ENCODE peak calls at places on chromosome 22, in four cellular contexts. R is H1, B is IMR-90, G is H9. W is an unnamed sample.

GRCh38 chr22:31243339-31244043 is 31.4 kb downstream of the LIMK2 start:
- DNase-seq in G (no peak), R (no peak), B (no peak), W (peak)

GRCh38 chr22:22099833-22100812 is 117.5 kb upstream of the TOP3B start:
- DNase-seq in R (no peak), G (peak), B (peak), W (peak)

GRCh38 chr22:20465759-20466077 is 28.1 kb upstream of the SCARF2 start:
- DNase-seq in R (no peak), B (no peak), G (no peak), W (no peak)

GRCh38 chr22:36136475-36136874 is 24.1 kb downstream of the APOL3 start:
- DNase-seq in B (peak), R (no peak), G (no peak), W (no peak)

GRCh38 chr22:28013611-28014010 is 94.6 kb upstream of the PITPNB start:
- DNase-seq in R (no peak), B (no peak), G (no peak), W (no peak)

GRCh38 chr22:50577697-50577986 is 585 bp downstream of the CPT1B start:
- DNase-seq in R (no peak), B (no peak), G (no peak), W (no peak)

GRCh38 chr22:41501209-41501608 is 32.3 kb downstream of the ACO2 start:
- DNase-seq in G (no peak), R (no peak), B (no peak), W (peak)

GRCh38 chr22:23716811-23717801 is 26.3 kb downstream of the RGL4 start:
- DNase-seq in B (peak), G (peak), R (peak), W (peak)

GRCh38 chr22:29799217-29799680 is 32.1 kb downstream of the UQCR10 start:
- DNase-seq in G (no peak), R (no peak), B (peak), W (no peak)

GRCh38 chr22:43127166-43127908 is 15.9 kb downstream of the MCAT start:
- DNase-seq in R (no peak), G (no peak), B (no peak), W (no peak)

GRCh38 chr22:50697667-50698506 is 25.3 kb downstream of the SHANK3 start:
- DNase-seq in G (no peak), R (no peak), B (no peak), W (no peak)

GRCh38 chr22:42419328-42419881 is 12.8 kb downstream of the NFAM1 start:
- DNase-seq in R (no peak), B (no peak), G (no peak), W (no peak)

GRCh38 chr22:50737728-50738648 is at the start of gene ACR:
- DNase-seq in B (no peak), G (no peak), R (no peak), W (no peak)

GRCh38 chr22:38317237-38317994 is at the start of gene CSNK1E:
- DNase-seq in B (peak), G (peak), R (peak), W (peak)

GRCh38 chr22:36587289-36588154 is 58.6 kb upstream of the EIF3D start:
- DNase-seq in B (peak), R (no peak), G (no peak), W (no peak)

GRCh38 chr22:22391543-22391942 is 117.0 kb downstream of the ZNF280B start:
- DNase-seq in G (no peak), R (no peak), B (no peak), W (no peak)

GRCh38 chr22:21849489-21849888 is 18.0 kb downstream of the MAPK1 start:
- DNase-seq in B (no peak), R (no peak), G (no peak), W (no peak)

GRCh38 chr22:27340047-27340446 is 461.5 kb downstream of the MN1 start:
- DNase-seq in R (no peak), B (no peak), G (no peak), W (no peak)

GRCh38 chr22:19291218-19291579 is 320 bp downstream of the CLTCL1 start:
- DNase-seq in G (peak), B (no peak), R (peak), W (peak)

GRCh38 chr22:26551568-26551967 is 38.4 kb downstream of the TPST2 start:
- DNase-seq in B (no peak), G (no peak), R (no peak), W (no peak)

GRCh38 chr22:24444729-24445466 is 17.5 kb downstream of the ADORA2A start:
- DNase-seq in G (peak), R (no peak), B (no peak), W (no peak)

GRCh38 chr22:37242395-37242918 is 1.6 kb downstream of the RAC2 start:
- DNase-seq in B (peak), G (no peak), R (no peak), W (peak)

GRCh38 chr22:27439131-27439530 is 362.4 kb downstream of the MN1 start:
- DNase-seq in G (no peak), R (no peak), B (no peak), W (no peak)

GRCh38 chr22:49400136-49400865 is 427.4 kb downstream of the BRD1 start:
- DNase-seq in G (peak), R (no peak), B (no peak), W (no peak)
- H3K56ac ChIP-seq in G (no peak), R (no peak), B (no peak), W (no peak)

GRCh38 chr22:32410459-32410858 is 1.6 kb downstream of the RTCB start:
- DNase-seq in B (no peak), R (no peak), G (no peak), W (no peak)
- H3K56ac ChIP-seq in B (no peak), R (no peak), G (no peak), W (no peak)

GRCh38 chr22:45731798-45732495 is 60.3 kb downstream of the ATXN10 start:
- DNase-seq in R (no peak), B (peak), G (no peak), W (peak)

GRCh38 chr22:45726081-45726480 is 54.4 kb downstream of the ATXN10 start:
- DNase-seq in G (no peak), B (no peak), R (no peak), W (no peak)

GRCh38 chr22:45735273-45735672 is 63.6 kb downstream of the ATXN10 start:
- DNase-seq in G (no peak), R (no peak), B (no peak), W (no peak)

GRCh38 chr22:45731041-45731797 is 59.6 kb downstream of the ATXN10 start:
- DNase-seq in G (no peak), R (no peak), B (peak), W (peak)
- H3K56ac ChIP-seq in G (no peak), R (no peak), B (no peak), W (no peak)

GRCh38 chr22:45992737-45993136 is 15.8 kb upstream of the WNT7B start:
- DNase-seq in B (no peak), G (no peak), R (no peak), W (no peak)

GRCh38 chr22:45993143-45993692 is 16.3 kb upstream of the WNT7B start:
- DNase-seq in G (no peak), R (no peak), B (no peak), W (no peak)

GRCh38 chr22:45994516-45995404 is 17.8 kb upstream of the WNT7B start:
- DNase-seq in B (peak), G (peak), R (peak), W (peak)

GRCh38 chr22:45995405-45996101 is 18.6 kb upstream of the WNT7B start:
- DNase-seq in R (no peak), G (no peak), B (no peak), W (no peak)

DNA sequence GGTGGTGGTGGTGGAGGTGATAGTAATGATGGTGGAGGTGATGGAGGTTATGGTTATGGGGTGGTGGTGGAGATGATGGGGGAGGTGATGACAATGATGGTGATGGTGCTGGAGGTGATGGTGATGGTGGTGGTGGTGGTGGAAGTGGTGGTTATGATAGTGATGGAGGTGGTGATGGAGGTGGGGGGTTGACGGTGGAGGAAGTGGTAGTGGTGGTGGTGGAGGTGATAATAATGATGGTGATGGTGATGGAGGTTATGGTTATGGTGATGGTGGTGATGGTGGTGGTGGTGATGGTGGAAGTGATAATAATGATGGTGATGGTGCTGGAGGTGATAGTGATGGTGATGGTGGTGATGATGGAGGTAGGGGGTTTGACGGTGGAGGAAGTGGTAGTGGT is 16.9 kb upstream of the WNT7B start:
- DNase-seq in G (no peak), R (no peak), B (no peak), W (no peak)
- H3K56ac ChIP-seq in G (no peak), R (peak), B (no peak), W (no peak)

GRCh38 chr22:49179886-49180682 is 647.6 kb downstream of the BRD1 start:
- DNase-seq in R (no peak), G (no peak), B (no peak), W (no peak)

GRCh38 chr22:49179175-49179574 is 648.5 kb downstream of the BRD1 start:
- DNase-seq in G (no peak), R (no peak), B (no peak), W (no peak)

GRCh38 chr22:49176956-49177355 is 650.7 kb downstream of the BRD1 start:
- DNase-seq in B (no peak), G (no peak), R (no peak), W (no peak)

GRCh38 chr22:49178246-49179005 is 649.2 kb downstream of the BRD1 start:
- DNase-seq in G (no peak), B (no peak), R (no peak), W (no peak)

GRCh38 chr22:49177666-49178065 is 650.0 kb downstream of the BRD1 start:
- DNase-seq in R (no peak), B (no peak), G (no peak), W (no peak)
- H3K56ac ChIP-seq in R (no peak), B (no peak), G (no peak), W (no peak)

GRCh38 chr22:39641660-39642059 is 71.1 kb downstream of the CACNA1I start:
- DNase-seq in G (no peak), B (no peak), R (no peak), W (no peak)
- H3K56ac ChIP-seq in G (no peak), B (no peak), R (no peak), W (no peak)

W was measured in mesendoderm.